ENCODE peak calls at places on chromosomes 3 and 15, in ten cellular contexts. C is prostate gland; V is hippocampal formation; S is tibial artery; I is HT1080; N is activated CD4-positive, alpha-beta T cell treated with anti-CD3 and anti-CD28 coated beads, Interleukin-2, amount 50 U/mL, for 24 hours; K is midbrain; Y is cardiac fibroblast; J is activated naive CD4-positive, alpha-beta T cell treated with anti-CD3 and anti-CD28 coated beads, Interleukin-2, amount 50 U/mL, for 72 hours; E is Daoy. A is an unnamed sample.

GRCh38 chr15:88695046-88695445 is 56.2 kb downstream of the ISG20 start:
- DNase-seq in C (no peak), V (no peak), S (no peak), I (peak), N (no peak), K (no peak), Y (no peak), J (no peak), E (no peak), A (no peak)

GRCh38 chr3:39870706-39871105 is 61.3 kb downstream of the MYRIP start:
- DNase-seq in C (no peak), V (no peak), S (no peak), I (peak), N (no peak), K (no peak), Y (peak), J (no peak), E (no peak), A (no peak)

GRCh38 chr3:128343287-128344045 is 123.2 kb downstream of the DNAJB8 start:
- DNase-seq in C (peak), V (no peak), S (no peak), I (peak), N (no peak), K (no peak), Y (peak), J (no peak), E (peak), A (no peak)

GRCh38 chr3:25103391-25103790 is 324.7 kb upstream of the RARB start:
- DNase-seq in C (no peak), V (no peak), S (no peak), I (no peak), N (no peak), K (no peak), Y (no peak), J (no peak), E (no peak), A (no peak)

GRCh38 chr15:85771781-85772445 is 22.8 kb downstream of the KLHL25 start:
- DNase-seq in C (no peak), V (no peak), S (peak), I (no peak), N (no peak), K (no peak), Y (peak), J (no peak), E (no peak), A (no peak)

GRCh38 chr3:127951276-127951675 is 36.2 kb downstream of the KBTBD12 start:
- DNase-seq in C (no peak), V (no peak), S (no peak), I (peak), N (no peak), K (no peak), Y (peak), J (no peak), E (peak), A (no peak)

GRCh38 chr3:39727415-39727814 is 82.0 kb upstream of the MYRIP start:
- DNase-seq in C (no peak), V (no peak), S (no peak), I (no peak), N (no peak), K (no peak), Y (no peak), J (no peak), E (no peak), A (no peak)

GRCh38 chr3:66144792-66145733 is 75.7 kb upstream of the SLC25A26 start:
- DNase-seq in C (no peak), V (no peak), S (no peak), I (peak), N (no peak), K (no peak), Y (peak), J (no peak), E (peak), A (no peak)

GRCh38 chr15:95559875-95560394 is 770.6 kb upstream of the NR2F2 start:
- DNase-seq in C (no peak), V (no peak), S (peak), I (peak), N (no peak), K (no peak), Y (peak), J (no peak), E (peak), A (no peak)

GRCh38 chr3:143135150-143135549 is 15.6 kb downstream of the CHST2 start:
- DNase-seq in C (no peak), V (no peak), S (peak), I (peak), N (no peak), K (no peak), Y (peak), J (no peak), E (peak), A (no peak)

GRCh38 chr15:68376447-68377060 is 55.4 kb downstream of the ITGA11 start:
- DNase-seq in C (peak), V (no peak), S (no peak), I (no peak), N (no peak), K (no peak), Y (no peak), J (peak), E (no peak), A (no peak)

GRCh38 chr3:138781012-138781470 is 53.7 kb downstream of the PIK3CB start:
- DNase-seq in C (no peak), V (no peak), S (no peak), I (no peak), N (no peak), K (no peak), Y (no peak), J (no peak), E (peak), A (no peak)

GRCh38 chr15:90991587-90992285 is 2.6 kb downstream of the PRC1 start:
- DNase-seq in C (no peak), V (no peak), S (no peak), I (no peak), N (no peak), K (no peak), Y (no peak), J (no peak), E (no peak), A (no peak)

GRCh38 chr3:154970796-154971195 is 109.3 kb upstream of the MME start:
- DNase-seq in C (no peak), V (no peak), S (no peak), I (peak), N (no peak), K (no peak), Y (peak), J (no peak), E (no peak), A (no peak)

GRCh38 chr15:33040501-33040900 is 154.0 kb downstream of the FMN1 start:
- DNase-seq in C (no peak), V (no peak), S (no peak), I (no peak), N (no peak), K (no peak), Y (no peak), J (no peak), E (no peak), A (no peak)

GRCh38 chr15:24772709-24773373 is 97.3 kb downstream of the NPAP1 start:
- DNase-seq in C (peak), V (peak), S (peak), I (no peak), N (peak), K (peak), Y (peak), J (peak), E (peak), A (peak)

GRCh38 chr15:96869122-96869521 is 538.6 kb downstream of the NR2F2 start:
- DNase-seq in C (no peak), V (no peak), S (no peak), I (peak), N (no peak), K (no peak), Y (peak), J (no peak), E (peak), A (no peak)

GRCh38 chr3:54243960-54244359 is 121.6 kb downstream of the CACNA2D3 start:
- DNase-seq in C (no peak), V (no peak), S (no peak), I (no peak), N (no peak), K (no peak), Y (no peak), J (no peak), E (no peak), A (no peak)

GRCh38 chr15:31489801-31490646 is 163.4 kb downstream of the KLF13 start:
- DNase-seq in C (peak), V (peak), S (no peak), I (peak), N (peak), K (peak), Y (peak), J (no peak), E (peak), A (no peak)

GRCh38 chr15:99909914-99910313 is 176.7 kb upstream of the LYSMD4 start:
- DNase-seq in C (no peak), V (no peak), S (no peak), I (peak), N (no peak), K (no peak), Y (no peak), J (no peak), E (peak), A (no peak)

GRCh38 chr3:142647856-142648255 is 51.7 kb downstream of the PLS1 start:
- DNase-seq in C (no peak), V (no peak), S (no peak), I (peak), N (no peak), K (no peak), Y (peak), J (no peak), E (peak), A (no peak)

GRCh38 chr3:196793224-196793623 is 53.6 kb downstream of the PAK2 start:
- DNase-seq in C (peak), V (no peak), S (no peak), I (peak), N (no peak), K (no peak), Y (peak), J (no peak), E (peak), A (no peak)

GRCh38 chr3:11774296-11774877 is 72.3 kb downstream of the TAMM41 start:
- DNase-seq in C (peak), V (no peak), S (no peak), I (peak), N (no peak), K (peak), Y (peak), J (no peak), E (peak), A (peak)

GRCh38 chr15:22918056-22918455 is 62.1 kb downstream of the CYFIP1 start:
- DNase-seq in C (no peak), V (no peak), S (no peak), I (peak), N (no peak), K (no peak), Y (peak), J (no peak), E (peak), A (no peak)

GRCh38 chr3:24058940-24059705 is 114.0 kb downstream of the NR1D2 start:
- DNase-seq in C (no peak), V (no peak), S (no peak), I (no peak), N (no peak), K (no peak), Y (no peak), J (no peak), E (no peak), A (no peak)

GRCh38 chr3:161854232-161854771 is 357.7 kb downstream of the OTOL1 start:
- DNase-seq in C (no peak), V (no peak), S (no peak), I (peak), N (no peak), K (no peak), Y (peak), J (no peak), E (peak), A (peak)

GRCh38 chr3:43399034-43399433 is 112.7 kb downstream of the SNRK start:
- DNase-seq in C (no peak), V (no peak), S (no peak), I (no peak), N (no peak), K (no peak), Y (no peak), J (no peak), E (no peak), A (no peak)

GRCh38 chr3:111227216-111227615 is 155.6 kb downstream of the NECTIN3 start:
- DNase-seq in C (no peak), V (no peak), S (no peak), I (peak), N (no peak), K (no peak), Y (peak), J (no peak), E (peak), A (no peak)

GRCh38 chr3:32892625-32893598 is 58.5 kb upstream of the CCR4 start:
- DNase-seq in C (no peak), V (no peak), S (no peak), I (no peak), N (no peak), K (no peak), Y (no peak), J (no peak), E (no peak), A (no peak)

GRCh38 chr15:66698318-66698961 is 3.6 kb upstream of the SMAD6 start:
- DNase-seq in C (peak), V (peak), S (peak), I (peak), N (no peak), K (peak), Y (peak), J (no peak), E (peak), A (peak)

GRCh38 chr15:95887666-95888480 is 442.6 kb upstream of the NR2F2 start:
- DNase-seq in C (no peak), V (no peak), S (no peak), I (no peak), N (no peak), K (no peak), Y (peak), J (no peak), E (no peak), A (no peak)

GRCh38 chr3:133988631-133989161 is 41.0 kb downstream of the SLCO2A1 start:
- DNase-seq in C (peak), V (no peak), S (no peak), I (no peak), N (no peak), K (no peak), Y (no peak), J (no peak), E (no peak), A (no peak)

GRCh38 chr3:179852117-179852886 is 184.4 kb downstream of the PEX5L start:
- DNase-seq in C (no peak), V (no peak), S (no peak), I (peak), N (no peak), K (no peak), Y (peak), J (no peak), E (peak), A (no peak)

GRCh38 chr3:15120986-15121385 is 22.0 kb upstream of the RBSN start:
- DNase-seq in C (no peak), V (no peak), S (no peak), I (no peak), N (no peak), K (no peak), Y (no peak), J (no peak), E (no peak), A (no peak)

GRCh38 chr3:178618907-178619306 is 82.7 kb downstream of the KCNMB2 start:
- DNase-seq in C (no peak), V (no peak), S (no peak), I (no peak), N (no peak), K (no peak), Y (no peak), J (no peak), E (no peak), A (no peak)

GRCh38 chr15:62068071-62068786 is 1.5 kb downstream of the C2CD4A start:
- DNase-seq in C (peak), V (no peak), S (peak), I (no peak), N (no peak), K (peak), Y (peak), J (peak), E (peak), A (peak)

GRCh38 chr3:14811733-14812132 is 7.0 kb upstream of the FGD5 start:
- DNase-seq in C (no peak), V (no peak), S (no peak), I (no peak), N (no peak), K (no peak), Y (no peak), J (no peak), E (no peak), A (no peak)